ENCODE peak calls at places on chromosomes 7 and 10, in nine cellular contexts. One of them, this sample, is unnamed.

GRCh38 chr7:130351664-130352015 is 7.0 kb downstream of the CPA5 start:
- DNase-seq in right lobe of liver: no peak
- DNase-seq in chondrocyte: no peak
- DNase-seq in choroid plexus epithelial cell: no peak
- DNase-seq in glutamatergic neuron: no peak
- DNase-seq in stomach: no peak
- DNase-seq in AG09309: no peak
- DNase-seq in HL-60: no peak
- DNase-seq in mesothelial cell of epicardium: no peak
- DNase-seq in this sample: no peak

GRCh38 chr10:78750418-78750817 is 318.3 kb upstream of the ZMIZ1 start:
- DNase-seq in right lobe of liver: no peak
- DNase-seq in chondrocyte: no peak
- DNase-seq in choroid plexus epithelial cell: no peak
- DNase-seq in glutamatergic neuron: no peak
- DNase-seq in stomach: no peak
- DNase-seq in AG09309: no peak
- DNase-seq in HL-60: no peak
- DNase-seq in mesothelial cell of epicardium: no peak
- DNase-seq in this sample: peak; percentile 20

GRCh38 chr7:99312316-99313203 is 13.1 kb upstream of the ARPC1A start:
- DNase-seq in right lobe of liver: peak; percentile 75
- DNase-seq in chondrocyte: no peak
- DNase-seq in choroid plexus epithelial cell: peak; percentile 72
- DNase-seq in glutamatergic neuron: peak; percentile 76
- DNase-seq in stomach: peak; percentile 83
- DNase-seq in AG09309: no peak
- DNase-seq in HL-60: peak; percentile 32
- DNase-seq in mesothelial cell of epicardium: peak; percentile 78
- DNase-seq in this sample: peak; percentile 40

GRCh38 chr10:91378061-91378460 is 32.1 kb upstream of the HECTD2 start:
- DNase-seq in right lobe of liver: no peak
- DNase-seq in chondrocyte: no peak
- DNase-seq in choroid plexus epithelial cell: peak; percentile 20
- DNase-seq in glutamatergic neuron: no peak
- DNase-seq in stomach: no peak
- DNase-seq in AG09309: no peak
- DNase-seq in HL-60: no peak
- DNase-seq in mesothelial cell of epicardium: no peak
- DNase-seq in this sample: peak; percentile 67

GRCh38 chr10:107548301-107548700 is 383.8 kb upstream of the SORCS1 start:
- DNase-seq in right lobe of liver: no peak
- DNase-seq in chondrocyte: no peak
- DNase-seq in choroid plexus epithelial cell: no peak
- DNase-seq in glutamatergic neuron: no peak
- DNase-seq in stomach: no peak
- DNase-seq in AG09309: no peak
- DNase-seq in HL-60: no peak
- DNase-seq in mesothelial cell of epicardium: no peak
- DNase-seq in this sample: no peak

GRCh38 chr10:363152-363551 is 227.9 kb downstream of the ZMYND11 start:
- DNase-seq in right lobe of liver: no peak
- DNase-seq in chondrocyte: no peak
- DNase-seq in choroid plexus epithelial cell: no peak
- DNase-seq in glutamatergic neuron: no peak
- DNase-seq in stomach: no peak
- DNase-seq in AG09309: no peak
- DNase-seq in HL-60: no peak
- DNase-seq in mesothelial cell of epicardium: no peak
- DNase-seq in this sample: no peak

GRCh38 chr7:152435384-152436278 is at the start of gene KMT2C:
- DNase-seq in right lobe of liver: peak; percentile 78
- DNase-seq in chondrocyte: no peak
- DNase-seq in choroid plexus epithelial cell: peak; percentile 58
- DNase-seq in glutamatergic neuron: peak; percentile 67
- DNase-seq in stomach: peak; percentile 60
- DNase-seq in AG09309: no peak
- DNase-seq in HL-60: no peak
- DNase-seq in mesothelial cell of epicardium: peak; percentile 60
- DNase-seq in this sample: no peak

GRCh38 chr7:149109969-149110368 is 16.2 kb downstream of the ZNF425 start:
- DNase-seq in right lobe of liver: no peak
- DNase-seq in chondrocyte: no peak
- DNase-seq in choroid plexus epithelial cell: no peak
- DNase-seq in glutamatergic neuron: no peak
- DNase-seq in stomach: no peak
- DNase-seq in AG09309: no peak
- DNase-seq in HL-60: no peak
- DNase-seq in mesothelial cell of epicardium: no peak
- DNase-seq in this sample: no peak

GRCh38 chr7:131105294-131105802 is 222.3 kb upstream of the MKLN1 start:
- DNase-seq in right lobe of liver: no peak
- DNase-seq in chondrocyte: no peak
- DNase-seq in choroid plexus epithelial cell: peak; percentile 34
- DNase-seq in glutamatergic neuron: peak; percentile 59
- DNase-seq in stomach: no peak
- DNase-seq in AG09309: no peak
- DNase-seq in HL-60: no peak
- DNase-seq in mesothelial cell of epicardium: peak; percentile 46
- DNase-seq in this sample: no peak

GRCh38 chr7:55163733-55164132 is 144.9 kb downstream of the EGFR start:
- DNase-seq in right lobe of liver: no peak
- DNase-seq in chondrocyte: no peak
- DNase-seq in choroid plexus epithelial cell: no peak
- DNase-seq in glutamatergic neuron: no peak
- DNase-seq in stomach: no peak
- DNase-seq in AG09309: no peak
- DNase-seq in HL-60: no peak
- DNase-seq in mesothelial cell of epicardium: no peak
- DNase-seq in this sample: no peak

GRCh38 chr10:132350946-132351345 is 19.0 kb downstream of the LRRC27 start:
- DNase-seq in right lobe of liver: no peak
- DNase-seq in chondrocyte: peak; percentile 83
- DNase-seq in choroid plexus epithelial cell: no peak
- DNase-seq in glutamatergic neuron: no peak
- DNase-seq in stomach: no peak
- DNase-seq in AG09309: no peak
- DNase-seq in HL-60: no peak
- DNase-seq in mesothelial cell of epicardium: no peak
- DNase-seq in this sample: no peak

GRCh38 chr7:111255576-111255975 is 164.6 kb downstream of the LRRN3 start:
- DNase-seq in right lobe of liver: no peak
- DNase-seq in chondrocyte: no peak
- DNase-seq in choroid plexus epithelial cell: no peak
- DNase-seq in glutamatergic neuron: no peak
- DNase-seq in stomach: no peak
- DNase-seq in AG09309: no peak
- DNase-seq in HL-60: no peak
- DNase-seq in mesothelial cell of epicardium: no peak
- DNase-seq in this sample: no peak

GRCh38 chr7:131222171-131222570 is 105.5 kb upstream of the MKLN1 start:
- DNase-seq in right lobe of liver: no peak
- DNase-seq in chondrocyte: no peak
- DNase-seq in choroid plexus epithelial cell: no peak
- DNase-seq in glutamatergic neuron: no peak
- DNase-seq in stomach: no peak
- DNase-seq in AG09309: no peak
- DNase-seq in HL-60: no peak
- DNase-seq in mesothelial cell of epicardium: no peak
- DNase-seq in this sample: no peak

GRCh38 chr10:132610071-132610701 is 72.6 kb downstream of the INPP5A start:
- DNase-seq in right lobe of liver: peak; percentile 36
- DNase-seq in chondrocyte: peak; percentile 78
- DNase-seq in choroid plexus epithelial cell: no peak
- DNase-seq in glutamatergic neuron: no peak
- DNase-seq in stomach: no peak
- DNase-seq in AG09309: no peak
- DNase-seq in HL-60: no peak
- DNase-seq in mesothelial cell of epicardium: no peak
- DNase-seq in this sample: no peak

GRCh38 chr10:79405995-79406515 is 39.4 kb downstream of the ZCCHC24 start:
- DNase-seq in right lobe of liver: peak; percentile 60
- DNase-seq in chondrocyte: peak; percentile 37
- DNase-seq in choroid plexus epithelial cell: no peak
- DNase-seq in glutamatergic neuron: no peak
- DNase-seq in stomach: no peak
- DNase-seq in AG09309: no peak
- DNase-seq in HL-60: no peak
- DNase-seq in mesothelial cell of epicardium: no peak
- DNase-seq in this sample: no peak

GRCh38 chr7:74344128-74344496 is 54.9 kb downstream of the CLIP2 start:
- DNase-seq in right lobe of liver: no peak
- DNase-seq in chondrocyte: no peak
- DNase-seq in choroid plexus epithelial cell: peak; percentile 17
- DNase-seq in glutamatergic neuron: no peak
- DNase-seq in stomach: no peak
- DNase-seq in AG09309: no peak
- DNase-seq in HL-60: no peak
- DNase-seq in mesothelial cell of epicardium: no peak
- DNase-seq in this sample: no peak

GRCh38 chr7:8305625-8306388 is 43.8 kb upstream of the ICA1 start:
- DNase-seq in right lobe of liver: no peak
- DNase-seq in chondrocyte: no peak
- DNase-seq in choroid plexus epithelial cell: no peak
- DNase-seq in glutamatergic neuron: no peak
- DNase-seq in stomach: no peak
- DNase-seq in AG09309: no peak
- DNase-seq in HL-60: no peak
- DNase-seq in mesothelial cell of epicardium: no peak
- DNase-seq in this sample: no peak

DNA sequence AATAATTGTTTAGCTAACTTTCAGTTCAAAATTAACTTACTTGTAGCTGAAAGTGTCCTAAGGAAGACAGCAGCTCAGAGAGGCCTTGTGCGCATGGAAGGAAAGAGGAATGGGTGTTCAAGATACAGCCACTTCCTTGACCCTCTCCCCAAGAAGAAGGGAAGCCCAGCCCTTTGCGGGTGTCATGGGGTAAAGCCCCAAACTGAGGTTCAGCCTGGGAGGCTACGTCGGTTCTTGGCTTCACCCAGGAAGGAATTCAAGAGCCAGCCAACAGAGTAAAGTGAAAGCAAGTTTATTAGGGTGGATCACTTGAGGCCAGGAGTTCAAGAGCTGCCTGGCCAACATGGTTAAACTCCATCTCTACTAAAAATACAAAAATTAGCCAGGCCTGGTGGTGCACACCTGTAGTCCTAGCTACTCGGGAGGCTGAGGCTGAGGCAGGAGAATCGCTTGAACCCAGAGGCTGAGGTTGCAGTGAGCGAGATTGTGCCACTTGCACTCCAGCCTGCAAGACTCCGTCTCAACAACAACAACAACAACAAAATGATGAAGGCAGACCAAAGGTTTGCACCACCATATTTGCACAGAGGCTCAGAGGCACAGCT is 15.9 kb downstream of the GPRIN2 start:
- DNase-seq in right lobe of liver: peak; percentile 45
- DNase-seq in chondrocyte: peak; percentile 63
- DNase-seq in choroid plexus epithelial cell: peak; percentile 45
- DNase-seq in glutamatergic neuron: peak; percentile 3
- DNase-seq in stomach: peak; percentile 29
- DNase-seq in AG09309: no peak
- DNase-seq in HL-60: no peak
- DNase-seq in mesothelial cell of epicardium: no peak
- DNase-seq in this sample: no peak
- TF ChIP-seq CTCF in right lobe of liver: no peak
- TF ChIP-seq CTCF in chondrocyte: no peak
- TF ChIP-seq CTCF in choroid plexus epithelial cell: no peak
- TF ChIP-seq CTCF in glutamatergic neuron: no peak
- TF ChIP-seq CTCF in stomach: no peak
- TF ChIP-seq CTCF in AG09309: no peak
- TF ChIP-seq CTCF in HL-60: no peak
- TF ChIP-seq CTCF in mesothelial cell of epicardium: no peak
- TF ChIP-seq CTCF in this sample: no peak

GRCh38 chr7:42272793-42273665 is 36.0 kb upstream of the GLI3 start:
- DNase-seq in right lobe of liver: no peak
- DNase-seq in chondrocyte: no peak
- DNase-seq in choroid plexus epithelial cell: peak; percentile 74
- DNase-seq in glutamatergic neuron: no peak
- DNase-seq in stomach: no peak
- DNase-seq in AG09309: peak; percentile 44
- DNase-seq in HL-60: no peak
- DNase-seq in mesothelial cell of epicardium: no peak
- DNase-seq in this sample: no peak
- TF ChIP-seq CTCF in right lobe of liver: peak; percentile 3
- TF ChIP-seq CTCF in chondrocyte: peak; percentile 77
- TF ChIP-seq CTCF in choroid plexus epithelial cell: peak; percentile 82
- TF ChIP-seq CTCF in glutamatergic neuron: no peak
- TF ChIP-seq CTCF in stomach: no peak
- TF ChIP-seq CTCF in AG09309: peak; percentile 73
- TF ChIP-seq CTCF in HL-60: no peak
- TF ChIP-seq CTCF in mesothelial cell of epicardium: no peak
- TF ChIP-seq CTCF in this sample: peak; percentile 56

GRCh38 chr10:42753507-42754154 is 29.0 kb upstream of the BMS1 start:
- DNase-seq in right lobe of liver: no peak
- DNase-seq in chondrocyte: no peak
- DNase-seq in choroid plexus epithelial cell: no peak
- DNase-seq in glutamatergic neuron: peak; percentile 22
- DNase-seq in stomach: no peak
- DNase-seq in AG09309: no peak
- DNase-seq in HL-60: no peak
- DNase-seq in mesothelial cell of epicardium: no peak
- DNase-seq in this sample: no peak
- TF ChIP-seq CTCF in right lobe of liver: no peak
- TF ChIP-seq CTCF in chondrocyte: peak; percentile 18
- TF ChIP-seq CTCF in choroid plexus epithelial cell: no peak
- TF ChIP-seq CTCF in glutamatergic neuron: no peak
- TF ChIP-seq CTCF in stomach: no peak
- TF ChIP-seq CTCF in AG09309: no peak
- TF ChIP-seq CTCF in HL-60: no peak
- TF ChIP-seq CTCF in mesothelial cell of epicardium: peak; percentile 3
- TF ChIP-seq CTCF in this sample: no peak

DNA sequence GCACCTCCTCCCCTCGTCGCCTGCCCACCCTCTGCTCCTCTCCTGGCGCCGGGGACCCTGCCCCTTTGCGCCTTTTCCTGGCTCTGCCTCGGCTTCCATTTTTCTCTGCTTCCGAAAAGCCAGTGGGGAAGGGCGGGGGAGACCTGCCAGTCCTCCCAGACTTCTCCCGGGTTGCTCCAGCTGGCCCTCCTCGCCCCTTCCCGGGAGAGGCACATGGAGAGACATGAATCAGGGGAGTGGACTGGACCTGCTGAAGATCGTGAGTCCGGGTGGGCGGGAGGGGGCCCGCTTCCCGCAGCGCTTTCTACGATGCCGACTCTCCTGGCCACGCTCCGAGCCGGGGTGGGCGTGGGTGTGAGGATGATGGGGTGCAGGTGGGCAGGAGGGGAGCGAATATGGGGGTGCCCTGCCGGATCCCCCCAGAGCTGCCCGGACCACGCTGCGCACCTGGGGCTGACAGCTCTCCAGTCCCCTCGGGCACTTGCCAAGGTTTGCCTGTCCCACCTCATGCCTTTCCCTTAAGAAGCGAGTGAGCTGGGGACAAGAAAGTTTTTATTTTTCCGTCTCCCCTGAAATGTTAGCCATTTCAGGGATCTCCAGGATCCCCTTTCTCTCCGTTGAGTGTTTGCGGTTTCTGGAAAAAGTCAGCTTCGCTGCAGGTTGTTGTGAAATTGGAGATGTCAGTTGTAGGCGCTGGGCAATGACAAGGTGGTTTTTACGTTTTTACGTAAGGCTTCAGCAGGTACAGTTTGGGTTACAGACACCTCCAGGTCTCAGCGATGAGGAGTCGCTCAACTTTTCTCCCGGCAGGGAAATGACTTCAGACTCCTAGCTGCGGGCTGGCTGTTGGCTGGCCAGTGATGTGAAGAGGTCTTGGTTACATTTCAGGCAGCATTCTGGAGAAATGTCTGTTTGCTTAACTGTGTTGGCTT is 999 bp downstream of the CACNB2 start:
- DNase-seq in right lobe of liver: no peak
- DNase-seq in chondrocyte: no peak
- DNase-seq in choroid plexus epithelial cell: no peak
- DNase-seq in glutamatergic neuron: no peak
- DNase-seq in stomach: no peak
- DNase-seq in AG09309: no peak
- DNase-seq in HL-60: no peak
- DNase-seq in mesothelial cell of epicardium: no peak
- DNase-seq in this sample: no peak
- TF ChIP-seq CTCF in right lobe of liver: no peak
- TF ChIP-seq CTCF in chondrocyte: no peak
- TF ChIP-seq CTCF in choroid plexus epithelial cell: no peak
- TF ChIP-seq CTCF in glutamatergic neuron: no peak
- TF ChIP-seq CTCF in stomach: no peak
- TF ChIP-seq CTCF in AG09309: no peak
- TF ChIP-seq CTCF in HL-60: no peak
- TF ChIP-seq CTCF in mesothelial cell of epicardium: no peak
- TF ChIP-seq CTCF in this sample: no peak

This sample was measured in astrocyte of the cerebellum.